ENCODE peak calls at places on chromosomes 2 and 18, in five cellular contexts. L is hepatocyte; F is HL-60; G is left ventricle myocardium inferior; W is CD8-positive, alpha-beta memory T cell. Z is an unnamed sample.

GRCh38 chr18:25759111-25759510 is 331.3 kb downstream of the SS18 start:
- DNase-seq in W (no peak), F (no peak), G (no peak), L (no peak), Z (no peak)

GRCh38 chr2:118386636-118387302 is 298.5 kb downstream of the INSIG2 start:
- DNase-seq in G (no peak), F (no peak), W (no peak), L (no peak), Z (no peak)

GRCh38 chr18:57497372-57498294 is 62.5 kb downstream of the ONECUT2 start:
- DNase-seq in L (peak), G (no peak), W (no peak), F (no peak), Z (no peak)

GRCh38 chr18:79483971-79484491 is 88.3 kb downstream of the NFATC1 start:
- DNase-seq in L (no peak), G (peak), F (no peak), W (no peak), Z (no peak)

GRCh38 chr2:67977464-67977863 is 85.3 kb downstream of the C1D start:
- DNase-seq in F (no peak), W (no peak), L (no peak), G (no peak), Z (no peak)

GRCh38 chr2:118940008-118940407 is 2.0 kb upstream of the MARCO start:
- DNase-seq in W (no peak), F (no peak), L (no peak), G (no peak), Z (no peak)

GRCh38 chr2:105397025-105397722 is 1.7 kb downstream of the FHL2 start:
- DNase-seq in W (no peak), L (no peak), F (no peak), G (no peak), Z (no peak)

GRCh38 chr2:78592547-78592946 is 433.0 kb upstream of the REG3G start:
- DNase-seq in G (no peak), F (no peak), L (no peak), W (no peak), Z (no peak)

GRCh38 chr2:23566236-23567142 is 181.5 kb downstream of the KLHL29 start:
- DNase-seq in L (no peak), W (no peak), G (no peak), F (no peak), Z (no peak)

GRCh38 chr2:163736433-163737168 is 793 bp upstream of the FIGN start:
- DNase-seq in L (peak), F (no peak), G (peak), W (no peak), Z (peak)

GRCh38 chr2:23346029-23346428 is 39.0 kb upstream of the KLHL29 start:
- DNase-seq in L (no peak), F (no peak), W (no peak), G (no peak), Z (no peak)

GRCh38 chr18:47545613-47546012 is 294.2 kb upstream of the SKOR2 start:
- DNase-seq in W (no peak), F (no peak), L (no peak), G (no peak), Z (no peak)

GRCh38 chr2:97699765-97700444 is 13.5 kb upstream of the ZAP70 start:
- DNase-seq in F (peak), G (peak), W (peak), L (peak), Z (no peak)

GRCh38 chr2:10493636-10494281 is 45.6 kb upstream of the ODC1 start:
- DNase-seq in G (no peak), F (no peak), L (no peak), W (peak), Z (no peak)

GRCh38 chr2:163610817-163611556 is 124.8 kb downstream of the FIGN start:
- DNase-seq in G (no peak), W (no peak), L (peak), F (no peak), Z (no peak)

GRCh38 chr2:162328424-162329157 is 10.1 kb upstream of the IFIH1 start:
- DNase-seq in L (no peak), F (no peak), W (no peak), G (no peak), Z (no peak)

GRCh38 chr2:158610059-158610458 is 153.3 kb downstream of the PKP4 start:
- DNase-seq in L (no peak), W (no peak), G (no peak), F (no peak), Z (no peak)

GRCh38 chr2:62919041-62919440 is 131.6 kb upstream of the OTX1 start:
- DNase-seq in L (no peak), W (no peak), G (no peak), F (no peak), Z (no peak)

GRCh38 chr2:224008702-224009261 is 30.3 kb downstream of the SERPINE2 start:
- DNase-seq in G (no peak), W (no peak), L (peak), F (no peak), Z (no peak)

GRCh38 chr2:179749210-179749609 is 112.2 kb downstream of the ZNF385B start:
- DNase-seq in L (no peak), W (no peak), G (no peak), F (no peak), Z (no peak)

GRCh38 chr2:103235283-103235682 is 473.5 kb downstream of the TMEM182 start:
- DNase-seq in L (no peak), F (no peak), G (no peak), W (no peak), Z (no peak)

GRCh38 chr2:119756837-119757236 is 2.9 kb upstream of the PTPN4 start:
- DNase-seq in G (peak), F (no peak), W (no peak), L (peak), Z (peak)

GRCh38 chr2:176105727-176106635 is 1.1 kb upstream of the HOXD11 start:
- DNase-seq in G (no peak), W (no peak), F (no peak), L (no peak), Z (no peak)

GRCh38 chr2:176103634-176104337 is 3.3 kb upstream of the HOXD11 start:
- DNase-seq in F (no peak), W (no peak), G (no peak), L (no peak), Z (no peak)

GRCh38 chr2:176104338-176105077 is 2.6 kb upstream of the HOXD11 start:
- DNase-seq in F (no peak), W (no peak), L (no peak), G (no peak), Z (no peak)

GRCh38 chr2:176106636-176107539 is at the start of gene HOXD11:
- DNase-seq in F (no peak), W (no peak), L (no peak), G (no peak), Z (no peak)

DNA sequence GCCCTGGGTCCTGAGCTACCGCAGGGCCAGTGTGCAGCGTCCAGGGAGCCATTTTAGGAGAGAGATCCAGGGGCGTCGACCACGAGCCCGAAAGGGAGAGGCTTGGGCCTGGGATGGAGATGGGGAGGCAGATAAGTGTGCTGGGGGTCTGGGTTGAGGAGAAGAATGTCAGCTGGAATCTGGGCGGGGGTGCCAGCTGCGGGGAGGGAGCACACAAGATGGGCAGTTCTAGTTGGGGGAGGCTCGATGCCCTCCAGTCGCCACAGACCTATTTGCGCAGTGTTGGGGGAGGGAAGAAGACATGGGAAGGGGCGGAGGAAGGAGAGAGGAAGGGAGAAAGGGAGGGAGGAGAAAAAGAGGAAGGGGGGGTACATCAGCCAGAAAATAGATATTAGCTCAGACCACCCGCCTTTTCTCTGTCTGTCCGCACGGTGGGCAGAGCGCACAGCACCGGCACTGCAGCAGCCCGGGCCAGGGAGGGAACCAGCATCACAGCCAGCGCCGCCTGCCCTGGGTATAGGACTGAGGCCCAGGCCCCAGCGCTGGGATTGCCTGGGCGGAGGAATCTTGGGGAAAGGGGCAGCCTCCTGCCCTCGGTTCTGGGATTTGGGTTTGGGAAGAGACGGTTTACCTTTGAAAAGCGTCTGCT is 1.9 kb upstream of the HOXD11 start:
- DNase-seq in F (no peak), G (no peak), W (no peak), L (no peak), Z (no peak)
- H3K4me3 ChIP-seq in F (no peak), G (peak), W (no peak), L (peak), Z (no peak)

DNA sequence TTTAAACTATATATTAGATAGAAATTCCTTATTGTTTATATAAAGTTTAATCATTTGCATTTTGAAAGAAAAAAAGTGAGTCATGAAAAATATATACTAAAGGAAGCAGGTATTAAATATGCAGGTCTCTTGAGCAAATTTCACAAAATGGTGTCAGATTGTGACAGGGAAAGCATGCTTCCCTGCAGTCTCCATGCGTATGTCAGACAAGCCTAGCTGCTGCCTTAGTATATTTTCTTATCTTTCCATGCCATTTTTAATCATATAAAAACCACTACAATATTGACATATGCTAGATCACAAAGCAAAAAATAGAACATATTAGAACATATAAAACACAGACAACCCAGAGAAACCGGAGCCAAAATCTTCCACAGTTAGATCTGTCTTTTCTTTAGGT is 1137.7 kb upstream of the DDX18 start:
- DNase-seq in G (no peak), F (no peak), L (no peak), W (no peak), Z (no peak)
- H3K4me3 ChIP-seq in G (no peak), F (no peak), L (no peak), W (no peak), Z (no peak)

GRCh38 chr2:45004569-45005181 is 4.6 kb downstream of the SIX2 start:
- DNase-seq in G (no peak), W (no peak), L (no peak), F (no peak), Z (no peak)

GRCh38 chr2:45007356-45007755 is 1.9 kb downstream of the SIX2 start:
- DNase-seq in F (no peak), G (no peak), L (no peak), W (no peak), Z (no peak)

GRCh38 chr2:45005261-45006002 is 3.8 kb downstream of the SIX2 start:
- DNase-seq in L (no peak), W (no peak), G (no peak), F (no peak), Z (no peak)

GRCh38 chr2:45006942-45007287 is 2.3 kb downstream of the SIX2 start:
- DNase-seq in G (no peak), F (no peak), W (no peak), L (no peak), Z (no peak)

GRCh38 chr2:45006041-45006941 is 3.0 kb downstream of the SIX2 start:
- DNase-seq in W (no peak), G (no peak), F (no peak), L (no peak), Z (no peak)
- H3K4me3 ChIP-seq in W (no peak), G (no peak), F (no peak), L (no peak), Z (no peak)

GRCh38 chr2:88170472-88170892 is 336 bp downstream of the THNSL2 start:
- DNase-seq in L (peak), W (no peak), F (no peak), G (no peak), Z (no peak)
- H3K4me3 ChIP-seq in L (peak), W (peak), F (no peak), G (peak), Z (peak)

DNA sequence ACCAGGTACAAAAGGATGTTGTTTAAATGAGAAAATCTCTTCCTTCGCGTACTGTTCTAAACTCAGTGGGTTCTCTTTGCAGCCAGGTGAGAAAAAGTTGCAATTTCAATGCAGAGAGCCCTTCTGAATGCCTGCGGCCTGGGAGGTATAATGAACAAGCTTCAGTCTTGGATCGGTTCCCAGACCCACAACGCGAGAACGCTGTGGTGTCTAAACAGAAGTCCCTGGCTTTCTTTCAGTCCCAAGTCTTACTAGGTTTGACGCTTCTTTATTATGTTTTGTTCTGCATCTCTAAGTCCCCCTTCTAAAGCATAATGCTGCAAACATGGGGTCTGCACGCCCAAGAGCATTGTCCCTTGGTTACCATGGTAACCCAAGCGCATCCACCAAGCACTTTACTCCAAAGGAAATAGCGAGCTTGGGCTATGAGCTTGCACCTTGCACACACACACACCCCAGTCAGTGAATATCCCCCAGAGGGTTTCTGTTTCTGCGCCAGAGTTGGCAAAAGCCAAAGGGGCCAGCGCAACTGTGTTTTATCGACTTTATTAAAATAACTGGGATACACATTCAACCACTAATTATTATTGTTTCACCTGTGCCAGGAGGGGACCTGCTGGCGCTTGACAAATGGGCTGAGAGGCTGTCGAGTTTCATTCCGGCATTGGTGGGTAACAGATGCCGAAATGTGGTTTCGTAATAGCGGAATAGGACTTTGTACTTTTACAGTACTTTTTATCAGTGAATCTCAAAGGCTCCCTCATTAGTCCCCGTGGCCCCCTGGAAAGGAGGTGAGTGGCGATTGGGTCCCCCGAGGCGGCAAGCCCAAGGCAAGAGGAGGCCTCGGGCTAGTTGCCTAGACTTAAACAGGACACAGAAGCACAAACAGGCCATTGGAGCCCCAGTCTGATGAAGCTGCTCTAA is 193.6 kb downstream of the INO80D start:
- DNase-seq in G (no peak), F (no peak), L (no peak), W (no peak), Z (no peak)
- H3K4me3 ChIP-seq in G (no peak), F (no peak), L (no peak), W (no peak), Z (no peak)

GRCh38 chr2:84946204-84947009 is 24.6 kb upstream of the KCMF1 start:
- DNase-seq in G (no peak), F (no peak), L (peak), W (no peak), Z (no peak)

GRCh38 chr2:84944257-84944909 is 26.6 kb upstream of the KCMF1 start:
- DNase-seq in L (no peak), F (no peak), W (no peak), G (no peak), Z (peak)

GRCh38 chr2:84942964-84943421 is 28.0 kb upstream of the KCMF1 start:
- DNase-seq in W (no peak), L (no peak), G (no peak), F (no peak), Z (no peak)

GRCh38 chr2:84942166-84942565 is 28.8 kb upstream of the KCMF1 start:
- DNase-seq in G (no peak), W (no peak), L (no peak), F (no peak), Z (no peak)

DNA sequence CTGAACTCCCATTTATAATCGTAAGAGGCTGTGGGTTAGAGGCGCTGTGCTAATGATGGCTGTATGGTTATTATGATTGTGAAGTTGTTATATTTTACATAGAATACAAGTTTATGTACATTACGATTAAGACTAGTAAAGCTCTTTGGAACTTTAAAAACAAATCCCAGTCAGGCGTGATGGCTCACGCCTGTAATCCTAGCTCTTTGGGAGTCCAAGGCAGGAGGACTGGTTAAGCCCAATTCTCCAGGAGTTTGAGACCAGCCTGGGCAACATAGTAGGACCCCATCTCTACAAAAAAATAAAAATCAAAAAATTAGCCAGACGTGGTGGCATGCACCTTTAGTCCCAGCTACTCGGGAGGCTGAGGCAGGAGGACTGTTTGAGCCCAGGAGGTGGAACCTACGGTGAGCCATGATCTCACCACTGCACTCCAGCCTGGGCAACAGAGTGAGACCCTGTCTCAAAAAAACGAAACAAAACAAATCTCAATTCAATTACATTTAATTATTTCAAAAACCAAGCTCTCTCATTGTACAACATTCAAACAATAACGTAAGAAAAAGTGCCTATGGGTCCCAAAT is 23.9 kb upstream of the KCMF1 start:
- DNase-seq in F (no peak), W (no peak), G (no peak), L (no peak), Z (no peak)
- H3K4me3 ChIP-seq in F (no peak), W (no peak), G (no peak), L (no peak), Z (no peak)

DNA sequence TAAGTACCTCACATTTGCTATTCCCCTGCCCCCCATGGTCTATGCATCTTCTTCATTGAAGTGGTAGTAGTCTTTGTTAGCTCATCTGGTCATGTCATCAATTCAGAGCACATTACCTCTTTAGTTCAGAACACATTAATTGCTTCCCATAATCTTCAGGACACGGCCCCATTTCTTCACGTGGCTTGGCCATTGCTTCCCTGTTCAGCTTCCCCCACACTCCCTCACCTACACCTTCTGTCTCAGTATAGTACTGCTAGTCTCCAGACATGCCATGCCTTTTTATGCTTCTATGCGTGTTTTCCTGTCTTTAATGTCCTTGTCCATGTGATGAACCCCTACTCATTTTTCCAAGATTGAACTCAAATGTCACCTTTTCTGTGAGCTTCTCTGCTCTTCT is 35.1 kb downstream of the MSH2 start:
- DNase-seq in G (no peak), L (no peak), F (no peak), W (no peak), Z (no peak)
- H3K4me3 ChIP-seq in G (no peak), L (no peak), F (no peak), W (no peak), Z (no peak)

Z was measured in tibial artery.